ENCODE peak calls at places on chromosome 4, in seven cellular contexts. P is heart left ventricle; A is iPS-NIHi11; I is HL-60; Q is stimulated activated CD8-positive, alpha-beta memory T cell treated with anti-CD3 and anti-CD28 coated beads, Interleukin-7, amount 100 ng/mL, for 1 hour; N is NCI-H2171 treated with DMSO at 0.1 percent for 48 hours; U is foreskin melanocyte. E is an unnamed sample.

GRCh38 chr4:124631760-124632159 is 80.8 kb downstream of the ANKRD50 start:
- DNase-seq in P (no peak), A (peak), I (no peak), Q (no peak), N (no peak), U (peak), E (no peak)

GRCh38 chr4:39933689-39934590 is 43.8 kb downstream of the PDS5A start:
- DNase-seq in P (no peak), A (no peak), I (no peak), Q (no peak), N (no peak), U (peak), E (no peak)

GRCh38 chr4:147482281-147482680 is 1.4 kb downstream of the EDNRA start:
- DNase-seq in P (no peak), A (no peak), I (no peak), Q (no peak), N (no peak), U (no peak), E (no peak)

GRCh38 chr4:2962099-2962455 is 1.1 kb downstream of the NOP14 start:
- DNase-seq in P (no peak), A (no peak), I (no peak), Q (no peak), N (no peak), U (no peak), E (peak)

GRCh38 chr4:24583451-24584174 is 741 bp downstream of the DHX15 start:
- DNase-seq in P (peak), A (peak), I (no peak), Q (no peak), N (peak), U (peak), E (peak)

GRCh38 chr4:18388029-18388428 is 366.5 kb upstream of the LCORL start:
- DNase-seq in P (no peak), A (no peak), I (no peak), Q (no peak), N (peak), U (peak), E (no peak)

GRCh38 chr4:54971474-54971950 is 153.9 kb downstream of the KDR start:
- DNase-seq in P (no peak), A (peak), I (peak), Q (no peak), N (peak), U (peak), E (no peak)

GRCh38 chr4:16608123-16608522 is 290.3 kb downstream of the LDB2 start:
- DNase-seq in P (no peak), A (no peak), I (no peak), Q (no peak), N (no peak), U (no peak), E (no peak)

GRCh38 chr4:120227568-120227967 is 160.9 kb upstream of the MAD2L1 start:
- DNase-seq in P (no peak), A (no peak), I (no peak), Q (no peak), N (no peak), U (no peak), E (no peak)

GRCh38 chr4:2963185-2964076 is at the start of the genes GRK4 and NOP14:
- DNase-seq in P (peak), A (peak), I (peak), Q (peak), N (peak), U (peak), E (peak)

GRCh38 chr4:18566970-18567799 is 545.6 kb upstream of the LCORL start:
- DNase-seq in P (no peak), A (no peak), I (no peak), Q (no peak), N (no peak), U (no peak), E (no peak)

GRCh38 chr4:91525627-91526026 is 778.1 kb upstream of the GRID2 start:
- DNase-seq in P (no peak), A (no peak), I (no peak), Q (no peak), N (no peak), U (no peak), E (no peak)